ENCODE peak calls at places on chromosomes 1 and 21, in five cellular contexts. L is heart left ventricle, J is astrocyte of the spinal cord, A is stomach, Z is fibroblast of the aortic adventitia. S is an unnamed sample.

GRCh38 chr1:236833593-236833992 is 38.5 kb downstream of the MTR start:
- DNase-seq in L (no peak), J (no peak), A (no peak), Z (no peak), S (no peak)

GRCh38 chr21:34129039-34129891 is 55.9 kb downstream of the MRPS6 start:
- DNase-seq in L (peak; percentile 75), J (peak; percentile 91), A (peak; percentile 35), Z (peak; percentile 88), S (peak; percentile 58)

GRCh38 chr1:109112056-109112651 is 1.8 kb upstream of the ELAPOR1 start:
- DNase-seq in L (no peak), J (peak; percentile 21), A (no peak), Z (peak; percentile 50), S (no peak)

GRCh38 chr1:204651843-204652421 is 33.6 kb downstream of the LRRN2 start:
- DNase-seq in L (no peak), J (no peak), A (no peak), Z (no peak), S (no peak)

GRCh38 chr1:93591291-93591832 is 90.3 kb downstream of the BCAR3 start:
- DNase-seq in L (no peak), J (no peak), A (no peak), Z (no peak), S (no peak)

GRCh38 chr1:12553963-12554362 is 64.0 kb downstream of the DHRS3 start:
- DNase-seq in L (no peak), J (no peak), A (no peak), Z (no peak), S (no peak)

GRCh38 chr1:167430134-167430848 is 88.0 kb downstream of the CD247 start:
- DNase-seq in L (no peak), J (no peak), A (no peak), Z (no peak), S (no peak)

GRCh38 chr1:113990966-113991365 is 11.7 kb downstream of the OLFML3 start:
- DNase-seq in L (no peak), J (no peak), A (no peak), Z (no peak), S (no peak)

GRCh38 chr1:242005866-242006565 is 7.1 kb upstream of the MAP1LC3C start:
- DNase-seq in L (no peak), J (no peak), A (no peak), Z (peak; percentile 48), S (no peak)

GRCh38 chr1:39659538-39659937 is 12.4 kb downstream of the NT5C1A start:
- DNase-seq in L (no peak), J (no peak), A (no peak), Z (no peak), S (no peak)

GRCh38 chr1:113858418-113858817 is 13.1 kb downstream of the PTPN22 start:
- DNase-seq in L (no peak), J (no peak), A (no peak), Z (no peak), S (no peak)

GRCh38 chr1:85495556-85495955 is 30.6 kb upstream of the DDAH1 start:
- DNase-seq in L (no peak), J (peak; percentile 31), A (peak; percentile 40), Z (peak; percentile 11), S (no peak)

GRCh38 chr1:56539403-56539802 is 40.0 kb downstream of the PLPP3 start:
- DNase-seq in L (no peak), J (no peak), A (no peak), Z (no peak), S (no peak)

GRCh38 chr1:184626076-184627011 is 128.3 kb downstream of the EDEM3 start:
- DNase-seq in L (peak; percentile 43), J (no peak), A (no peak), Z (no peak), S (no peak)

GRCh38 chr21:34888569-34889286 is 160.4 kb downstream of the RUNX1 start:
- DNase-seq in L (peak; percentile 93), J (peak; percentile 97), A (peak; percentile 97), Z (peak; percentile 96), S (peak; percentile 93)

GRCh38 chr1:198151688-198152087 is 5.1 kb upstream of the NEK7 start:
- DNase-seq in L (no peak), J (no peak), A (no peak), Z (no peak), S (no peak)

GRCh38 chr21:44364151-44365053 is 11.0 kb downstream of the TRPM2 start:
- DNase-seq in L (peak; percentile 3), J (no peak), A (no peak), Z (no peak), S (no peak)

GRCh38 chr1:153882296-153882912 is 40.4 kb downstream of the GATAD2B start:
- DNase-seq in L (no peak), J (no peak), A (no peak), Z (no peak), S (no peak)

GRCh38 chr1:85230305-85230977 is 29.0 kb downstream of the C1orf52 start:
- DNase-seq in L (no peak), J (no peak), A (no peak), Z (no peak), S (no peak)

GRCh38 chr1:108858541-108858940 is 1.6 kb upstream of the AKNAD1 start:
- DNase-seq in L (no peak), J (no peak), A (no peak), Z (no peak), S (no peak)

GRCh38 chr1:210797422-210797821 is 336.5 kb downstream of the KCNH1 start:
- DNase-seq in L (no peak), J (no peak), A (no peak), Z (no peak), S (no peak)

GRCh38 chr1:239951518-239952130 is 140.1 kb upstream of the FMN2 start:
- DNase-seq in L (peak; percentile 30), J (peak; percentile 73), A (peak; percentile 75), Z (peak; percentile 83), S (peak; percentile 22)

GRCh38 chr1:234928642-234929041 is 200.0 kb downstream of the TOMM20 start:
- DNase-seq in L (no peak), J (no peak), A (no peak), Z (no peak), S (no peak)

GRCh38 chr1:179601093-179601492 is 9.5 kb downstream of the TDRD5 start:
- DNase-seq in L (no peak), J (no peak), A (no peak), Z (no peak), S (no peak)

GRCh38 chr1:179598631-179599030 is 7.0 kb downstream of the TDRD5 start:
- DNase-seq in L (no peak), J (no peak), A (no peak), Z (no peak), S (no peak)

DNA sequence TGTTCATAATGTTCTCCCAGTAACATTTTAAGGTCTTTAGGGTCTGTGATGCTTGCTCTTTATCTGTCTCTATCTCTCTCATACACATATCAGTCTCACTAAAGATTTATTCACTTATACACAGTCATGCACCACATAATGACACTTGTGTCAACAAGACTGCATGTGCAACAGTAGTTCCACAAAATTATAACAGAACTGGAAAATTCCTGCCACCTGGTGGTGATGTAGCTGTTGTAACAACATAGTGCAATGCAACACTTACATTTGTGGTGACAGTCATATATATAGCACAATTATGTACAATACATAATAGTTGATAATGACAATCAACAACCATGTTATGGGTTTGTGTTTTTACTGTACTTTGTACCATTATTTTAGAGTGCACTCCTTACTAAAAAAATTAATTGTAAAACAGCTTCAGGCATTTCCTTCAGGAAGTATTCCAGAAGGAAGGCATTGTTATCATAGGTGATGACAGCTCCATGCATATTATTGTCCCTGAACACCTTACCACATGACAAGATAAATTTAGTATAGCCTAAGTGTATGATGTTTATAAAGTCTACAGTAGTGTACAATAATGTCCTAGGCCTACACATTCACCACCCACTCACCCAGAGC is 8.1 kb downstream of the TDRD5 start:
- DNase-seq in L (no peak), J (peak; percentile 10), A (no peak), Z (peak; percentile 21), S (no peak)
- TF ChIP-seq CTCF in L (peak; percentile 15), J (peak; percentile 38), A (peak; percentile 43), Z (peak; percentile 37), S (peak; percentile 42)

GRCh38 chr1:36471830-36472641 is 7.9 kb upstream of the MRPS15 start:
- DNase-seq in L (no peak), J (no peak), A (no peak), Z (no peak), S (no peak)
- TF ChIP-seq CTCF in L (no peak), J (no peak), A (no peak), Z (no peak), S (no peak)

DNA sequence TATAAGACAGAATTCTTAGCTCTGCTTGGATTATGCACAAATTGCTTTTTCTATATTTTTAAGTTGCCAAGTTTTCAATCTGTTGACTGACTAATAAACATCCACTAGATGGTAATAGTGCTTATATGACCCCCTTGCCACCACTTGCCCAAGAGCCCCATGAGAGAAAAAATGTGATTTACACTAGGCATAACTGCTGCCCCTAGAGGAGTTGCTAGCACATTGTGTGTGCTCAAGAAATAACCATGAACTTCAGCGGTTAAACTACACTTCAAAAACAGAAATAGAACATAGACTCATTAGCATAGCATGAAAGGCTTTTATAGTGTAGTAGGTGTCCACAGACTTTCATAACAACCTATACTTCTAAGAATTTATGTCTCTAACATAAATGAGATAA is 61.4 kb downstream of the BRINP3 start:
- DNase-seq in L (no peak), J (no peak), A (no peak), Z (no peak), S (no peak)
- TF ChIP-seq CTCF in L (no peak), J (peak; percentile 14), A (no peak), Z (peak; percentile 7), S (no peak)

GRCh38 chr1:112762541-112763141 is 47.5 kb upstream of the PPM1J start:
- DNase-seq in L (no peak), J (no peak), A (no peak), Z (peak; percentile 39), S (no peak)

GRCh38 chr1:112761714-112762480 is 46.8 kb upstream of the PPM1J start:
- DNase-seq in L (no peak), J (no peak), A (no peak), Z (no peak), S (no peak)

GRCh38 chr1:112754116-112754628 is 39.0 kb upstream of the PPM1J start:
- DNase-seq in L (no peak), J (no peak), A (no peak), Z (no peak), S (no peak)

GRCh38 chr1:112759228-112759627 is 44.1 kb upstream of the PPM1J start:
- DNase-seq in L (no peak), J (no peak), A (no peak), Z (no peak), S (no peak)
- TF ChIP-seq CTCF in L (no peak), J (no peak), A (no peak), Z (no peak), S (no peak)

DNA sequence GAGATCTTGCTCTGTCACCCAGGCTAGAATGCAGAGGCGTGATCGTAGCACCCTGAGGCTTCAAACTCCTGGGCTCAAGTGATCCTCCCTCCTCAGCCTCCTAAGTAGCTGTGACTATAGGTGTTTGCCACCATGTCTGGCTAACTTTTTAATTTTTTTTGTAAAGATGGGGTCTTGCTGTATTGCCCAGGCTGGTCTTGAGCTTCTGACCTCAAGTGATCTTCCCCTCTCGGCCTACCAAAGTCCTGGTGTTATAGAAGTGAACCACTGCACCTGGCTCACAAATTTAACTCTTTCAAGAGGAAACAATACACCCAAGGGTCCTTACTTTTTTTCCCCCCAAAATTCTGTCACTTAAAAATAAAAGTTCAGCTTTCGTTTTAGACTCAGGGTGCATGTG is 62.3 kb downstream of the GALNT2 start:
- DNase-seq in L (no peak), J (no peak), A (no peak), Z (no peak), S (no peak)
- TF ChIP-seq CTCF in L (no peak), J (no peak), A (no peak), Z (no peak), S (no peak)

GRCh38 chr1:1059494-1060280 is 14.4 kb downstream of the RNF223 start:
- DNase-seq in L (peak; percentile 86), J (peak; percentile 72), A (peak; percentile 97), Z (peak; percentile 43), S (peak; percentile 89)
- TF ChIP-seq CTCF in L (no peak), J (no peak), A (no peak), Z (no peak), S (no peak)

GRCh38 chr1:2913091-2913490 is 108.2 kb upstream of the ACTRT2 start:
- DNase-seq in L (no peak), J (no peak), A (no peak), Z (no peak), S (no peak)
- TF ChIP-seq CTCF in L (no peak), J (no peak), A (no peak), Z (no peak), S (no peak)